ENCODE peak calls at places on chromosomes 6 and 20, in nine cellular contexts. One of them, this sample, is unnamed.

GRCh38 chr6:21612067-21612745 is 18.7 kb downstream of the SOX4 start:
- DNase-seq in neural crest cell: no peak
- DNase-seq in neural progenitor cell: no peak
- DNase-seq in H9: no peak
- DNase-seq in fibroblast of lung: no peak
- DNase-seq in OCI-M1: no peak
- DNase-seq in LoVo: no peak
- DNase-seq in heart right ventricle: no peak
- DNase-seq in lower lobe of right lung: no peak
- DNase-seq in this sample: no peak

GRCh38 chr20:51481311-51481997 is 61.1 kb downstream of the NFATC2 start:
- DNase-seq in LoVo: no peak
- DNase-seq in fibroblast of lung: no peak
- DNase-seq in H9: no peak
- DNase-seq in neural progenitor cell: no peak
- DNase-seq in lower lobe of right lung: no peak
- DNase-seq in neural crest cell: no peak
- DNase-seq in OCI-M1: no peak
- DNase-seq in heart right ventricle: no peak
- DNase-seq in this sample: no peak

GRCh38 chr20:2373098-2373497 is 7.6 kb upstream of the TGM6 start:
- DNase-seq in neural progenitor cell: no peak
- DNase-seq in heart right ventricle: no peak
- DNase-seq in OCI-M1: no peak
- DNase-seq in neural crest cell: no peak
- DNase-seq in lower lobe of right lung: no peak
- DNase-seq in LoVo: no peak
- DNase-seq in H9: no peak
- DNase-seq in fibroblast of lung: no peak
- DNase-seq in this sample: no peak

GRCh38 chr6:125015152-125015551 is 52.9 kb downstream of the RNF217 start:
- DNase-seq in LoVo: no peak
- DNase-seq in OCI-M1: no peak
- DNase-seq in lower lobe of right lung: no peak
- DNase-seq in H9: no peak
- DNase-seq in neural progenitor cell: no peak
- DNase-seq in fibroblast of lung: no peak
- DNase-seq in neural crest cell: no peak
- DNase-seq in heart right ventricle: no peak
- DNase-seq in this sample: no peak

GRCh38 chr6:11392778-11393507 is 144.6 kb upstream of the TMEM170B start:
- DNase-seq in lower lobe of right lung: peak
- DNase-seq in neural crest cell: no peak
- DNase-seq in fibroblast of lung: no peak
- DNase-seq in OCI-M1: peak
- DNase-seq in LoVo: peak
- DNase-seq in heart right ventricle: peak
- DNase-seq in H9: no peak
- DNase-seq in neural progenitor cell: no peak
- DNase-seq in this sample: peak

GRCh38 chr6:107624050-107624449 is 134.1 kb downstream of the SOBP start:
- DNase-seq in lower lobe of right lung: no peak
- DNase-seq in LoVo: no peak
- DNase-seq in H9: no peak
- DNase-seq in fibroblast of lung: no peak
- DNase-seq in neural crest cell: no peak
- DNase-seq in neural progenitor cell: no peak
- DNase-seq in heart right ventricle: no peak
- DNase-seq in OCI-M1: no peak
- DNase-seq in this sample: no peak

GRCh38 chr6:114364295-114364694 is 21.5 kb upstream of the HS3ST5 start:
- DNase-seq in fibroblast of lung: peak
- DNase-seq in H9: peak
- DNase-seq in neural crest cell: no peak
- DNase-seq in LoVo: no peak
- DNase-seq in heart right ventricle: no peak
- DNase-seq in neural progenitor cell: peak
- DNase-seq in OCI-M1: no peak
- DNase-seq in lower lobe of right lung: no peak
- DNase-seq in this sample: peak

GRCh38 chr6:90000864-90001731 is 106.8 kb downstream of the GJA10 start:
- DNase-seq in neural crest cell: no peak
- DNase-seq in LoVo: peak
- DNase-seq in lower lobe of right lung: no peak
- DNase-seq in neural progenitor cell: no peak
- DNase-seq in H9: no peak
- DNase-seq in OCI-M1: peak
- DNase-seq in heart right ventricle: no peak
- DNase-seq in fibroblast of lung: peak
- DNase-seq in this sample: no peak

GRCh38 chr6:164925681-164926530 is 383.5 kb downstream of the C6orf118 start:
- DNase-seq in lower lobe of right lung: no peak
- DNase-seq in neural crest cell: no peak
- DNase-seq in OCI-M1: no peak
- DNase-seq in fibroblast of lung: no peak
- DNase-seq in LoVo: no peak
- DNase-seq in neural progenitor cell: no peak
- DNase-seq in heart right ventricle: no peak
- DNase-seq in H9: no peak
- DNase-seq in this sample: no peak

GRCh38 chr20:2930538-2930937 is 57.3 kb downstream of the PTPRA start:
- DNase-seq in LoVo: no peak
- DNase-seq in fibroblast of lung: no peak
- DNase-seq in neural progenitor cell: no peak
- DNase-seq in neural crest cell: no peak
- DNase-seq in lower lobe of right lung: no peak
- DNase-seq in heart right ventricle: no peak
- DNase-seq in OCI-M1: no peak
- DNase-seq in H9: no peak
- DNase-seq in this sample: no peak

GRCh38 chr6:28322661-28323060 is 13.3 kb downstream of the ZSCAN31 start:
- DNase-seq in OCI-M1: no peak
- DNase-seq in heart right ventricle: no peak
- DNase-seq in neural progenitor cell: no peak
- DNase-seq in fibroblast of lung: no peak
- DNase-seq in LoVo: no peak
- DNase-seq in H9: no peak
- DNase-seq in lower lobe of right lung: no peak
- DNase-seq in neural crest cell: no peak
- DNase-seq in this sample: no peak

GRCh38 chr6:136990754-136991153 is 54.0 kb downstream of the IL20RA start:
- DNase-seq in fibroblast of lung: no peak
- DNase-seq in LoVo: no peak
- DNase-seq in lower lobe of right lung: no peak
- DNase-seq in neural progenitor cell: peak
- DNase-seq in OCI-M1: no peak
- DNase-seq in neural crest cell: no peak
- DNase-seq in heart right ventricle: no peak
- DNase-seq in H9: no peak
- DNase-seq in this sample: no peak

GRCh38 chr6:124961784-124962611 is at the start of gene RNF217:
- DNase-seq in neural progenitor cell: peak
- DNase-seq in heart right ventricle: peak
- DNase-seq in OCI-M1: peak
- DNase-seq in fibroblast of lung: peak
- DNase-seq in neural crest cell: peak
- DNase-seq in lower lobe of right lung: peak
- DNase-seq in H9: peak
- DNase-seq in LoVo: peak
- DNase-seq in this sample: peak

GRCh38 chr6:42784739-42785498 is 3.1 kb downstream of the BICRAL start:
- DNase-seq in LoVo: no peak
- DNase-seq in fibroblast of lung: no peak
- DNase-seq in neural crest cell: no peak
- DNase-seq in H9: no peak
- DNase-seq in neural progenitor cell: no peak
- DNase-seq in OCI-M1: peak
- DNase-seq in heart right ventricle: no peak
- DNase-seq in lower lobe of right lung: no peak
- DNase-seq in this sample: no peak

GRCh38 chr6:24238700-24239099 is 112.7 kb downstream of the NRSN1 start:
- DNase-seq in fibroblast of lung: no peak
- DNase-seq in LoVo: no peak
- DNase-seq in H9: no peak
- DNase-seq in OCI-M1: no peak
- DNase-seq in lower lobe of right lung: no peak
- DNase-seq in heart right ventricle: no peak
- DNase-seq in neural crest cell: no peak
- DNase-seq in neural progenitor cell: no peak
- DNase-seq in this sample: no peak

GRCh38 chr6:37582309-37582708 is 82.6 kb upstream of the CCDC167 start:
- DNase-seq in heart right ventricle: no peak
- DNase-seq in OCI-M1: no peak
- DNase-seq in LoVo: peak
- DNase-seq in H9: no peak
- DNase-seq in lower lobe of right lung: no peak
- DNase-seq in neural progenitor cell: no peak
- DNase-seq in neural crest cell: no peak
- DNase-seq in fibroblast of lung: peak
- DNase-seq in this sample: no peak

GRCh38 chr20:38225900-38226263 is 34.7 kb downstream of the KIAA1755 start:
- DNase-seq in heart right ventricle: no peak
- DNase-seq in OCI-M1: peak
- DNase-seq in lower lobe of right lung: no peak
- DNase-seq in H9: no peak
- DNase-seq in neural progenitor cell: no peak
- DNase-seq in fibroblast of lung: no peak
- DNase-seq in LoVo: no peak
- DNase-seq in neural crest cell: no peak
- DNase-seq in this sample: no peak

GRCh38 chr6:43733471-43734293 is 36.3 kb upstream of the VEGFA start:
- DNase-seq in fibroblast of lung: no peak
- DNase-seq in neural crest cell: no peak
- DNase-seq in LoVo: no peak
- DNase-seq in H9: peak
- DNase-seq in heart right ventricle: no peak
- DNase-seq in OCI-M1: no peak
- DNase-seq in neural progenitor cell: no peak
- DNase-seq in lower lobe of right lung: no peak
- DNase-seq in this sample: no peak

GRCh38 chr6:17226766-17227338 is 54.3 kb upstream of the RBM24 start:
- DNase-seq in neural progenitor cell: no peak
- DNase-seq in OCI-M1: no peak
- DNase-seq in lower lobe of right lung: no peak
- DNase-seq in heart right ventricle: no peak
- DNase-seq in fibroblast of lung: no peak
- DNase-seq in neural crest cell: no peak
- DNase-seq in LoVo: no peak
- DNase-seq in H9: no peak
- DNase-seq in this sample: peak

GRCh38 chr6:112881027-112881426 is 533.9 kb downstream of the RFPL4B start:
- DNase-seq in H9: no peak
- DNase-seq in neural progenitor cell: peak
- DNase-seq in neural crest cell: no peak
- DNase-seq in lower lobe of right lung: no peak
- DNase-seq in OCI-M1: no peak
- DNase-seq in LoVo: no peak
- DNase-seq in fibroblast of lung: peak
- DNase-seq in heart right ventricle: no peak
- DNase-seq in this sample: no peak

GRCh38 chr6:135939216-135939610 is 87.7 kb downstream of the PDE7B start:
- DNase-seq in fibroblast of lung: no peak
- DNase-seq in neural progenitor cell: no peak
- DNase-seq in neural crest cell: no peak
- DNase-seq in heart right ventricle: peak
- DNase-seq in LoVo: no peak
- DNase-seq in OCI-M1: no peak
- DNase-seq in lower lobe of right lung: no peak
- DNase-seq in H9: no peak
- DNase-seq in this sample: no peak

GRCh38 chr20:53331151-53331973 is 262.3 kb downstream of the ZNF217 start:
- DNase-seq in lower lobe of right lung: no peak
- DNase-seq in H9: peak
- DNase-seq in neural crest cell: no peak
- DNase-seq in LoVo: peak
- DNase-seq in fibroblast of lung: peak
- DNase-seq in OCI-M1: no peak
- DNase-seq in heart right ventricle: no peak
- DNase-seq in neural progenitor cell: no peak
- DNase-seq in this sample: no peak

GRCh38 chr6:53041356-53041755 is 23.8 kb upstream of the FBXO9 start:
- DNase-seq in neural crest cell: no peak
- DNase-seq in heart right ventricle: no peak
- DNase-seq in fibroblast of lung: peak
- DNase-seq in lower lobe of right lung: no peak
- DNase-seq in OCI-M1: no peak
- DNase-seq in neural progenitor cell: no peak
- DNase-seq in H9: no peak
- DNase-seq in LoVo: no peak
- DNase-seq in this sample: no peak